ENCODE peak calls at places on chromosomes 2 and 18, in eight cellular contexts. L, M, G, I, E, C, Y and O are unnamed samples.

GRCh38 chr2:241122376-241123002 is 20.4 kb upstream of the MTERF4 start:
- DNase-seq in L (no peak), M (peak; percentile 32), G (no peak), I (no peak), E (no peak), C (no peak), Y (peak; percentile 50), O (no peak)

GRCh38 chr2:129469881-129470280 is 509.6 kb upstream of the RAB6C start:
- DNase-seq in L (no peak), M (no peak), G (no peak), I (no peak), E (no peak), C (no peak), Y (no peak), O (no peak)

GRCh38 chr2:192298664-192299063 is 103.9 kb upstream of the TMEFF2 start:
- DNase-seq in L (no peak), M (no peak), G (no peak), I (no peak), E (no peak), C (no peak), Y (no peak), O (no peak)

GRCh38 chr2:240198226-240198625 is 57.8 kb upstream of the OTOS start:
- DNase-seq in L (peak; percentile 17), M (no peak), G (no peak), I (no peak), E (no peak), C (no peak), Y (peak; percentile 42), O (no peak)

GRCh38 chr2:113342650-113343049 is 63.9 kb upstream of the PAX8 start:
- DNase-seq in L (no peak), M (no peak), G (no peak), I (peak; percentile 9), E (no peak), C (no peak), Y (peak; percentile 71), O (no peak)

GRCh38 chr2:70412294-70413075 is 110.6 kb upstream of the FAM136A start:
- DNase-seq in L (no peak), M (no peak), G (no peak), I (no peak), E (no peak), C (no peak), Y (no peak), O (no peak)

GRCh38 chr18:74571895-74572680 is 25.6 kb upstream of the ZNF407 start:
- DNase-seq in L (no peak), M (no peak), G (no peak), I (no peak), E (no peak), C (no peak), Y (no peak), O (no peak)

GRCh38 chr2:221715783-221716386 is 143.8 kb upstream of the EPHA4 start:
- DNase-seq in L (no peak), M (no peak), G (no peak), I (no peak), E (no peak), C (no peak), Y (no peak), O (no peak)

GRCh38 chr2:19351499-19351898 is 6.9 kb downstream of the OSR1 start:
- DNase-seq in L (no peak), M (no peak), G (no peak), I (no peak), E (no peak), C (no peak), Y (no peak), O (peak; percentile 12)

GRCh38 chr2:19351914-19352697 is 6.3 kb downstream of the OSR1 start:
- DNase-seq in L (no peak), M (no peak), G (no peak), I (no peak), E (no peak), C (no peak), Y (peak; percentile 78), O (no peak)

GRCh38 chr2:19348692-19349091 is 9.7 kb downstream of the OSR1 start:
- DNase-seq in L (no peak), M (no peak), G (no peak), I (no peak), E (no peak), C (no peak), Y (no peak), O (peak; percentile 26)

GRCh38 chr2:19349911-19350677 is 8.3 kb downstream of the OSR1 start:
- DNase-seq in L (no peak), M (peak; percentile 80), G (no peak), I (no peak), E (peak; percentile 8), C (peak; percentile 22), Y (peak; percentile 85), O (peak; percentile 72)

DNA sequence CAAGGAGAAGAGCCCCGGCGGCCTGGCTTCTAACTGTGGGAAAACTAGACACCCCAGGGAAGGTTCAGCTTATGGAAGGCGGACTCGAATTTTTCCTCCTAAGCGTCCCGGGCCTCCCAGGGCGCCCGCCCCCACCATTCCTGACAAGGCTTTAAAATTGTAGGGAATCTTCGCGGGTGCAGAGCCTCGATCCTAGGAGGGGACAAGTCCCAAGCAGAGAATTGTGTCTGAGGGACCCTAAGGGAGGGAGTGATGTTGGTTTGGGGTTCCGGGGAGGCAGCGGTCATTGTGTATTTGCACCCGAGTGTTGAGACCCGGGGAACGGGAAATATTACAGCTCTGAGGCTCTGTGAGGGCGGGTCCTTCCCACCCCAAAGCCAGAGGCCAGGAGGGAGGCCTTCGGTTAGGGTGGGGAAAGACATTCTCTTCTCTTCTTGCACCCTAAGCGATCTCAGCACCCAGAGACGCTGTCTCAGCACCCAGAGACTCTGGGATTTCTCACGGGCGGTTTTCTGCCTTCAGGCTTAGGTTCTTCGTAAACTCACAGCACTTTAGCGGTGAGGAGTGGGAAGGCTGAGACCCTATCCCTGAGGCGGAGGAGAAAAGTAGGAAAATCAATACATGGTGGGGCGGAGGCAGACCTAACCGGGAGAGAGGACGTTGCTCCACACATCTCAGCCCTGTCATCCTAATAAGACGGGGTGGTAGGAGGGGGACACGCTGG is 7.6 kb downstream of the OSR1 start:
- DNase-seq in L (no peak), M (no peak), G (no peak), I (no peak), E (no peak), C (no peak), Y (no peak), O (no peak)
- H3K4me3 ChIP-seq in L (peak overlapping the region; percentile 16), M (no peak overlapping the region), G (no peak overlapping the region), I (peak overlapping the region; percentile 41), E (no peak overlapping the region), C (no peak overlapping the region), Y (peak overlapping the region; percentile 31), O (peak overlapping the region; percentile 36)

DNA sequence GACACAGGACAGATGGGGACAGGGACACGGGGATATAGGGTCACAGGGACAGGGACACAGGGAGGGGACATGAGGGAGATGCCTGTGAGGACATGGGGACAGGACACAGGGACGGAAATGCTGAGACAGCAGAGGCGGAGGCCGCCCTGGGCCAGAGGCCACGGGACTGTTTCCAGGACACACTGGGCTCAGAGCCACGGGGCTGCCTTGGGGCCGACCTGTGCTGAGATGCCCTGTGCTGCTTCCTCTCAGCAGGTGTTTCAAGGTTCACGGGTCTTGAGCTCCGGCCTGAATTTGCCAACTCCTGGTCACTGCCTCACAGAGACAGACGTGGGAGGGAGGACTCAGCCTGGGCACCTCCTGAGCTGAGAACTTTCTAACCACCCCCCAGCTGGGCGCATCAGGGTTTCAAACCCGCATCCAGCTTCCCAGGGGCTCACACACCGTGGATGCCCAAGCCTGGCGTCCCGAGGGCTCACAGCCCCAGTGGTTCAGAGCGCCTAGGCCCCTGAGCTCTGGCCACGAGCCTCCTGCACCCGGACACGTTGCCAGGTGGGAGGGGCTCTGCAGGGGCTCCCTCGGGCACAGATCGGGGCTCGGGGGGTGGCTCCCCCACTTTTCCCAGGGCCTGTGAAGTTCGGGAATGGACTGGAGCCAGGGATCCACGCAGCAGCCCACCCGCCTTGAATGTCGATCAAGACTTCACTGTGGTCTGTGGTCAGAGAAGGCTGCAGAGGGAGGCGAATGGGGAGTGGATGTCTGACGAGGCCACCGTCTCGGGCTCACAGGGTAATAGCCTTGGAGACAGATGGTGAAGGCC is 64.1 kb downstream of the SLC66A2 start:
- DNase-seq in L (no peak), M (peak; percentile 74), G (no peak), I (no peak), E (no peak), C (no peak), Y (no peak), O (no peak)
- H3K9me3 ChIP-seq in L (peaks cover 17% of the 10 kb centered on the region), M (peaks cover 22% of the 10 kb centered on the region), G (peaks cover 68% of the 10 kb centered on the region), I (no peaks in the 10 kb centered on the region), E (no peaks in the 10 kb centered on the region), C (peaks cover 3% of the 10 kb centered on the region), Y (peaks cover 49% of the 10 kb centered on the region), O (no peaks in the 10 kb centered on the region)

GRCh38 chr18:78890388-78890787 is 89.2 kb upstream of the SALL3 start:
- DNase-seq in L (no peak), M (no peak), G (no peak), I (no peak), E (no peak), C (no peak), Y (no peak), O (no peak)

GRCh38 chr18:78883501-78883900 is 96.1 kb upstream of the SALL3 start:
- DNase-seq in L (no peak), M (no peak), G (no peak), I (no peak), E (no peak), C (no peak), Y (peak; percentile 32), O (no peak)

GRCh38 chr18:78882585-78882984 is 97.0 kb upstream of the SALL3 start:
- DNase-seq in L (no peak), M (no peak), G (no peak), I (no peak), E (no peak), C (no peak), Y (peak; percentile 20), O (no peak)

GRCh38 chr18:78889250-78889649 is 90.4 kb upstream of the SALL3 start:
- DNase-seq in L (no peak), M (no peak), G (no peak), I (no peak), E (no peak), C (no peak), Y (no peak), O (no peak)

DNA sequence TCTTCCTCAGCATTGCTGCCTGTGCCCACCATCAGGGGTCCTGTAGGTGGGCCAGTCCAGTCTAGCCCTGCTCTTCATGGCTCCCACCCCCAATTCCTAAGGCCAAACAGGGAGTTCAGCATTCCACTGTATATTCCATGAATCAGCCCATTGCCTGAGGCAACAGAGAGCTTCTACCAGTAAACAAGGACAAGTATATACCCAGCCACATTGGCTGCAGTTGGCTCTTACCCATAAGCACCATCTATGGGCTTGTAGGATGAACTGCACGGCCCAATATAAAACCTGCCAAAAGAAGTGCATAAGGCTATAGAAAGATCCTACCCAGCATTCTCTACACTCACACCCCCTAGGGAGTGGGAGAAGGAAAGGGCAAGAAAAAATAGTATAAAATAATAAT is 95.1 kb upstream of the SALL3 start:
- DNase-seq in L (no peak), M (no peak), G (no peak), I (no peak), E (peak; percentile 6), C (no peak), Y (no peak), O (no peak)
- TF ChIP-seq CTCF in L (no peak), M (no peak), G (no peak), I (no peak), E (peak; percentile 42), C (peak; percentile 38), Y (no peak), O (no peak)

GRCh38 chr2:37096568-37096967 is 12.2 kb downstream of the GPATCH11 start:
- DNase-seq in L (no peak), M (no peak), G (no peak), I (no peak), E (no peak), C (no peak), Y (no peak), O (no peak)

GRCh38 chr2:37090019-37090477 is 5.7 kb downstream of the GPATCH11 start:
- DNase-seq in L (no peak), M (no peak), G (no peak), I (no peak), E (peak; percentile 83), C (no peak), Y (no peak), O (no peak)

DNA sequence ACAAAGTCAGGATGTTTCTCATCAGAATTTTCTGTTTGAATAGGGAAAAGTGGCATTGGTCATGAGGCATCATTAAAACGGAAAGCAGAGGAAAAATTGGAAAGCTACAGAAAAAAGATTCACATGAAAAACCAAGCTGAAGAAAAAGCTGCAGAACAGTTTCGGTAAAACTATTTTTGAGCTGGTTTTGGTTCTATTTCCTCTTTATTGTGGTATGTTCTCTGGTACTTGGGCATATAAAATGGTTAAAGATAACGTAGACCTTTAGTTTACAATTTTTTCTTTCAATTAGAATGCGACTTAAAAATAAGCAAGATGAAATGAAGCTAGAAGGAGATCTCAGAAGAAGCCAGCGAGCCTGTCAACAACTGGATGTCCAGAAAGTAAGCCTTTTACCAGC is 7.6 kb downstream of the GPATCH11 start:
- DNase-seq in L (no peak), M (no peak), G (no peak), I (no peak), E (peak; percentile 68), C (no peak), Y (no peak), O (no peak)
- H3K4me3 ChIP-seq in L (no peak overlapping the region), M (no peak overlapping the region), G (no peak overlapping the region), I (no peak overlapping the region), E (peak overlapping the region; percentile 54), C (no peak overlapping the region), Y (no peak overlapping the region), O (no peak overlapping the region)